ENCODE peak calls at places on chromosomes 4 and X, in four cellular contexts. B is M059J, V is NCI-H774, F is omental fat pad. U is an unnamed sample.

GRCh38 chr4:125322363-125322730 is 7.6 kb downstream of the FAT4 start:
- DNase-seq in F (no peak), V (no peak), B (peak; percentile 55), U (peak; percentile 14)

GRCh38 chr4:101953949-101954348 is 163.4 kb downstream of the BANK1 start:
- DNase-seq in F (no peak), V (no peak), B (peak; percentile 79), U (peak; percentile 27)

GRCh38 chr4:5045099-5045498 is 6.2 kb upstream of the STK32B start:
- DNase-seq in F (no peak), V (no peak), B (peak; percentile 42), U (no peak)

GRCh38 chrX:149498767-149499166 is 6.3 kb downstream of the IDS start:
- DNase-seq in F (no peak), V (no peak), B (no peak), U (no peak)

GRCh38 chr4:120299631-120300030 is 233.0 kb upstream of the MAD2L1 start:
- DNase-seq in F (no peak), B (no peak), V (peak; percentile 49), U (no peak)

GRCh38 chrX:101708180-101708579 is 48.5 kb upstream of the ARMCX2 start:
- DNase-seq in F (no peak), B (peak; percentile 1), V (no peak), U (no peak)

GRCh38 chr4:55488716-55489115 is 58.0 kb downstream of the CLOCK start:
- DNase-seq in F (no peak), V (no peak), B (no peak), U (no peak)

GRCh38 chr4:168811793-168812651 is 198.0 kb downstream of the CBR4 start:
- DNase-seq in B (peak; percentile 44), V (no peak), F (no peak), U (peak; percentile 70)

GRCh38 chr4:17781072-17781830 is at the start of gene FAM184B:
- DNase-seq in B (no peak), V (no peak), F (no peak), U (no peak)

GRCh38 chr4:16642897-16643296 is 255.5 kb downstream of the LDB2 start:
- DNase-seq in V (no peak), F (no peak), B (peak; percentile 26), U (no peak)

GRCh38 chrX:15146515-15146914 is 123.4 kb downstream of the ASB9 start:
- DNase-seq in F (no peak), B (no peak), V (no peak), U (no peak)

GRCh38 chr4:40559585-40560465 is 69.8 kb downstream of the RBM47 start:
- DNase-seq in F (no peak), B (no peak), V (no peak), U (no peak)

GRCh38 chr4:148061795-148062194 is 329.9 kb downstream of the ARHGAP10 start:
- DNase-seq in B (no peak), V (no peak), F (no peak), U (no peak)

GRCh38 chrX:67635424-67635823 is 91.6 kb downstream of the AR start:
- DNase-seq in B (no peak), F (no peak), V (no peak), U (no peak)

GRCh38 chrX:265502-265901 is 15.7 kb upstream of the PLCXD1 start:
- DNase-seq in B (no peak), V (no peak), F (no peak), U (no peak)

GRCh38 chr4:83009529-83009928 is 1.1 kb downstream of the LIN54 start:
- DNase-seq in F (no peak), B (no peak), V (no peak), U (no peak)

GRCh38 chr4:185467101-185467500 is 4.4 kb downstream of the CCDC110 start:
- DNase-seq in V (no peak), F (no peak), B (no peak), U (no peak)

GRCh38 chr4:1739358-1739757 is 18.0 kb downstream of the TACC3 start:
- DNase-seq in B (no peak), F (no peak), V (no peak), U (no peak)

GRCh38 chrX:103831803-103832544 is at the start of gene RAB9B:
- DNase-seq in V (peak; percentile 12), F (no peak), B (peak; percentile 65), U (peak; percentile 38)

GRCh38 chr4:80184053-80184790 is 13.1 kb upstream of the PRDM8 start:
- DNase-seq in V (peak; percentile 70), F (peak; percentile 72), B (peak; percentile 78), U (peak; percentile 76)

GRCh38 chr4:22531638-22532037 is 15.8 kb upstream of the ADGRA3 start:
- DNase-seq in F (no peak), B (no peak), V (no peak), U (no peak)

GRCh38 chr4:151874328-151874727 is 113.5 kb upstream of the GATB start:
- DNase-seq in F (no peak), V (no peak), B (no peak), U (no peak)

U was measured in mammary epithelial cell.